ENCODE peak calls at places on chromosome 13, in six cellular contexts. One of them, this sample, is unnamed.

GRCh38 chr13:50576156-50576555 is 267.3 kb downstream of the DLEU7 start:
- DNase-seq in Calu3: no peak
- DNase-seq in fibroblast of the aortic adventitia: no peak
- DNase-seq in foreskin fibroblast: peak
- DNase-seq in OCI-LY7: no peak
- DNase-seq in NCI-H1417: peak
- DNase-seq in this sample: peak

GRCh38 chr13:101618440-101619187 is 166.1 kb downstream of the ITGBL1 start:
- DNase-seq in Calu3: no peak
- DNase-seq in fibroblast of the aortic adventitia: no peak
- DNase-seq in foreskin fibroblast: no peak
- DNase-seq in OCI-LY7: no peak
- DNase-seq in NCI-H1417: no peak
- DNase-seq in this sample: no peak

GRCh38 chr13:76723551-76724232 is 162.5 kb downstream of the KCTD12 start:
- DNase-seq in Calu3: no peak
- DNase-seq in fibroblast of the aortic adventitia: peak
- DNase-seq in foreskin fibroblast: peak
- DNase-seq in OCI-LY7: no peak
- DNase-seq in NCI-H1417: no peak
- DNase-seq in this sample: no peak

GRCh38 chr13:22173605-22174004 is 502.7 kb downstream of the FGF9 start:
- DNase-seq in Calu3: no peak
- DNase-seq in fibroblast of the aortic adventitia: peak
- DNase-seq in foreskin fibroblast: peak
- DNase-seq in OCI-LY7: no peak
- DNase-seq in NCI-H1417: no peak
- DNase-seq in this sample: peak

GRCh38 chr13:48532146-48532472 is 771 bp downstream of the RCBTB2 start:
- DNase-seq in Calu3: no peak
- DNase-seq in fibroblast of the aortic adventitia: peak
- DNase-seq in foreskin fibroblast: peak
- DNase-seq in OCI-LY7: no peak
- DNase-seq in NCI-H1417: no peak
- DNase-seq in this sample: peak

GRCh38 chr13:89457977-89458376 is 1786.8 kb downstream of the SLITRK5 start:
- DNase-seq in Calu3: no peak
- DNase-seq in fibroblast of the aortic adventitia: peak
- DNase-seq in foreskin fibroblast: no peak
- DNase-seq in OCI-LY7: no peak
- DNase-seq in NCI-H1417: no peak
- DNase-seq in this sample: no peak

GRCh38 chr13:113472355-113473025 is 18.0 kb downstream of the DCUN1D2 start:
- DNase-seq in Calu3: no peak
- DNase-seq in fibroblast of the aortic adventitia: no peak
- DNase-seq in foreskin fibroblast: no peak
- DNase-seq in OCI-LY7: no peak
- DNase-seq in NCI-H1417: no peak
- DNase-seq in this sample: no peak

GRCh38 chr13:103291693-103292572 is 225.7 kb upstream of the SLC10A2 start:
- DNase-seq in Calu3: no peak
- DNase-seq in fibroblast of the aortic adventitia: no peak
- DNase-seq in foreskin fibroblast: no peak
- DNase-seq in OCI-LY7: no peak
- DNase-seq in NCI-H1417: no peak
- DNase-seq in this sample: no peak

GRCh38 chr13:33373624-33374023 is 88.1 kb upstream of the STARD13 start:
- DNase-seq in Calu3: no peak
- DNase-seq in fibroblast of the aortic adventitia: no peak
- DNase-seq in foreskin fibroblast: no peak
- DNase-seq in OCI-LY7: no peak
- DNase-seq in NCI-H1417: no peak
- DNase-seq in this sample: no peak

GRCh38 chr13:113451951-113452421 is 1.3 kb downstream of the ADPRHL1 start:
- DNase-seq in Calu3: no peak
- DNase-seq in fibroblast of the aortic adventitia: peak
- DNase-seq in foreskin fibroblast: no peak
- DNase-seq in OCI-LY7: no peak
- DNase-seq in NCI-H1417: no peak
- DNase-seq in this sample: no peak

GRCh38 chr13:106587787-106588186 is 19.9 kb upstream of the ARGLU1 start:
- DNase-seq in Calu3: peak
- DNase-seq in fibroblast of the aortic adventitia: no peak
- DNase-seq in foreskin fibroblast: no peak
- DNase-seq in OCI-LY7: no peak
- DNase-seq in NCI-H1417: peak
- DNase-seq in this sample: peak

GRCh38 chr13:39379118-39379517 is 223.9 kb downstream of the LHFPL6 start:
- DNase-seq in Calu3: no peak
- DNase-seq in fibroblast of the aortic adventitia: no peak
- DNase-seq in foreskin fibroblast: no peak
- DNase-seq in OCI-LY7: no peak
- DNase-seq in NCI-H1417: no peak
- DNase-seq in this sample: no peak

GRCh38 chr13:98370261-98370660 is 193.2 kb upstream of the RNF113B start:
- DNase-seq in Calu3: no peak
- DNase-seq in fibroblast of the aortic adventitia: no peak
- DNase-seq in foreskin fibroblast: no peak
- DNase-seq in OCI-LY7: no peak
- DNase-seq in NCI-H1417: no peak
- DNase-seq in this sample: no peak

GRCh38 chr13:40565282-40566148 is 100.9 kb downstream of the FOXO1 start:
- DNase-seq in Calu3: no peak
- DNase-seq in fibroblast of the aortic adventitia: no peak
- DNase-seq in foreskin fibroblast: peak
- DNase-seq in OCI-LY7: no peak
- DNase-seq in NCI-H1417: no peak
- DNase-seq in this sample: no peak

GRCh38 chr13:34044041-34044440 is 226.1 kb downstream of the RFC3 start:
- DNase-seq in Calu3: no peak
- DNase-seq in fibroblast of the aortic adventitia: peak
- DNase-seq in foreskin fibroblast: peak
- DNase-seq in OCI-LY7: no peak
- DNase-seq in NCI-H1417: no peak
- DNase-seq in this sample: peak

GRCh38 chr13:29845440-29846056 is 4.9 kb downstream of the UBL3 start:
- DNase-seq in Calu3: no peak
- DNase-seq in fibroblast of the aortic adventitia: peak
- DNase-seq in foreskin fibroblast: peak
- DNase-seq in OCI-LY7: peak
- DNase-seq in NCI-H1417: peak
- DNase-seq in this sample: peak

GRCh38 chr13:99214691-99215090 is 14.0 kb downstream of the UBAC2 start:
- DNase-seq in Calu3: no peak
- DNase-seq in fibroblast of the aortic adventitia: no peak
- DNase-seq in foreskin fibroblast: no peak
- DNase-seq in OCI-LY7: no peak
- DNase-seq in NCI-H1417: no peak
- DNase-seq in this sample: no peak

GRCh38 chr13:112690242-112690943 is 555 bp downstream of the ATP11A start:
- DNase-seq in Calu3: no peak
- DNase-seq in fibroblast of the aortic adventitia: peak
- DNase-seq in foreskin fibroblast: peak
- DNase-seq in OCI-LY7: peak
- DNase-seq in NCI-H1417: peak
- DNase-seq in this sample: peak

GRCh38 chr13:66933527-66933926 is 296.6 kb downstream of the PCDH9 start:
- DNase-seq in Calu3: no peak
- DNase-seq in fibroblast of the aortic adventitia: no peak
- DNase-seq in foreskin fibroblast: no peak
- DNase-seq in OCI-LY7: no peak
- DNase-seq in NCI-H1417: no peak
- DNase-seq in this sample: no peak

GRCh38 chr13:26968431-26969335 is 202.9 kb downstream of the USP12 start:
- DNase-seq in Calu3: no peak
- DNase-seq in fibroblast of the aortic adventitia: peak
- DNase-seq in foreskin fibroblast: no peak
- DNase-seq in OCI-LY7: no peak
- DNase-seq in NCI-H1417: no peak
- DNase-seq in this sample: peak

GRCh38 chr13:63107163-63107935 is 1691.7 kb upstream of the PCDH20 start:
- DNase-seq in Calu3: no peak
- DNase-seq in fibroblast of the aortic adventitia: peak
- DNase-seq in foreskin fibroblast: no peak
- DNase-seq in OCI-LY7: no peak
- DNase-seq in NCI-H1417: peak
- DNase-seq in this sample: peak

GRCh38 chr13:73060251-73061160 is 1.7 kb downstream of the KLF5 start:
- DNase-seq in Calu3: no peak
- DNase-seq in fibroblast of the aortic adventitia: peak
- DNase-seq in foreskin fibroblast: peak
- DNase-seq in OCI-LY7: no peak
- DNase-seq in NCI-H1417: peak
- DNase-seq in this sample: peak

GRCh38 chr13:52978989-52979388 is 49.6 kb upstream of the OLFM4 start:
- DNase-seq in Calu3: no peak
- DNase-seq in fibroblast of the aortic adventitia: no peak
- DNase-seq in foreskin fibroblast: no peak
- DNase-seq in OCI-LY7: no peak
- DNase-seq in NCI-H1417: no peak
- DNase-seq in this sample: no peak

GRCh38 chr13:79519252-79519651 is 38.3 kb downstream of the NDFIP2 start:
- DNase-seq in Calu3: no peak
- DNase-seq in fibroblast of the aortic adventitia: peak
- DNase-seq in foreskin fibroblast: peak
- DNase-seq in OCI-LY7: no peak
- DNase-seq in NCI-H1417: no peak
- DNase-seq in this sample: no peak

GRCh38 chr13:37716395-37716794 is 117.8 kb upstream of the POSTN start:
- DNase-seq in Calu3: no peak
- DNase-seq in fibroblast of the aortic adventitia: peak
- DNase-seq in foreskin fibroblast: peak
- DNase-seq in OCI-LY7: no peak
- DNase-seq in NCI-H1417: no peak
- DNase-seq in this sample: no peak

GRCh38 chr13:27022571-27023311 is 148.9 kb downstream of the USP12 start:
- DNase-seq in Calu3: peak
- DNase-seq in fibroblast of the aortic adventitia: peak
- DNase-seq in foreskin fibroblast: peak
- DNase-seq in OCI-LY7: no peak
- DNase-seq in NCI-H1417: peak
- DNase-seq in this sample: peak

GRCh38 chr13:95441326-95441725 is 111.2 kb upstream of the CLDN10 start:
- DNase-seq in Calu3: no peak
- DNase-seq in fibroblast of the aortic adventitia: no peak
- DNase-seq in foreskin fibroblast: no peak
- DNase-seq in OCI-LY7: no peak
- DNase-seq in NCI-H1417: no peak
- DNase-seq in this sample: no peak

GRCh38 chr13:98364648-98365047 is 187.6 kb upstream of the RNF113B start:
- DNase-seq in Calu3: no peak
- DNase-seq in fibroblast of the aortic adventitia: no peak
- DNase-seq in foreskin fibroblast: no peak
- DNase-seq in OCI-LY7: no peak
- DNase-seq in NCI-H1417: no peak
- DNase-seq in this sample: no peak

GRCh38 chr13:21673592-21674270 is 2.9 kb downstream of the FGF9 start:
- DNase-seq in Calu3: peak
- DNase-seq in fibroblast of the aortic adventitia: peak
- DNase-seq in foreskin fibroblast: peak
- DNase-seq in OCI-LY7: peak
- DNase-seq in NCI-H1417: peak
- DNase-seq in this sample: peak

GRCh38 chr13:49560270-49561063 is 24.9 kb downstream of the RCBTB1 start:
- DNase-seq in Calu3: peak
- DNase-seq in fibroblast of the aortic adventitia: peak
- DNase-seq in foreskin fibroblast: peak
- DNase-seq in OCI-LY7: no peak
- DNase-seq in NCI-H1417: no peak
- DNase-seq in this sample: no peak

GRCh38 chr13:32587014-32587773 is 942 bp downstream of the PDS5B start:
- DNase-seq in Calu3: peak
- DNase-seq in fibroblast of the aortic adventitia: peak
- DNase-seq in foreskin fibroblast: peak
- DNase-seq in OCI-LY7: peak
- DNase-seq in NCI-H1417: peak
- DNase-seq in this sample: peak

GRCh38 chr13:112358156-112358555 is 18.0 kb upstream of the SPACA7 start:
- DNase-seq in Calu3: no peak
- DNase-seq in fibroblast of the aortic adventitia: no peak
- DNase-seq in foreskin fibroblast: no peak
- DNase-seq in OCI-LY7: no peak
- DNase-seq in NCI-H1417: no peak
- DNase-seq in this sample: no peak

GRCh38 chr13:94630858-94631257 is 29.2 kb downstream of the GPR180 start:
- DNase-seq in Calu3: no peak
- DNase-seq in fibroblast of the aortic adventitia: no peak
- DNase-seq in foreskin fibroblast: no peak
- DNase-seq in OCI-LY7: no peak
- DNase-seq in NCI-H1417: no peak
- DNase-seq in this sample: no peak

GRCh38 chr13:87128006-87128405 is 543.2 kb upstream of the SLITRK5 start:
- DNase-seq in Calu3: no peak
- DNase-seq in fibroblast of the aortic adventitia: peak
- DNase-seq in foreskin fibroblast: no peak
- DNase-seq in OCI-LY7: no peak
- DNase-seq in NCI-H1417: peak
- DNase-seq in this sample: peak

GRCh38 chr13:42892760-42893159 is 99.3 kb downstream of the EPSTI1 start:
- DNase-seq in Calu3: no peak
- DNase-seq in fibroblast of the aortic adventitia: peak
- DNase-seq in foreskin fibroblast: peak
- DNase-seq in OCI-LY7: no peak
- DNase-seq in NCI-H1417: no peak
- DNase-seq in this sample: no peak

This sample was measured in DMS53.